ENCODE peak calls at places on chromosomes 12 and 14, in eight cellular contexts. Y is IMR-90, K is fibroblast of lung, M is Peyer's patch, R is AG09309, A is A549, E is heart right ventricle, C is retinal pigment epithelial cell. H is an unnamed sample.

GRCh38 chr14:96622926-96623325 is 120.7 kb downstream of the PAPOLA start:
- DNase-seq in Y (no peak), K (no peak), M (no peak), R (no peak), A (no peak), E (no peak), C (no peak), H (no peak)

GRCh38 chr14:97546491-97546890 is 749.3 kb downstream of the VRK1 start:
- DNase-seq in Y (no peak), K (no peak), M (no peak), R (no peak), A (no peak), E (no peak), C (no peak), H (no peak)

GRCh38 chr12:116454950-116455447 is 104.2 kb upstream of the MAP1LC3B2 start:
- DNase-seq in Y (peak), K (peak), M (no peak), R (peak), A (peak), E (no peak), C (peak), H (no peak)

GRCh38 chr14:28707814-28708213 is 58.8 kb upstream of the FOXG1 start:
- DNase-seq in Y (no peak), K (peak), M (no peak), R (no peak), A (no peak), E (no peak), C (peak), H (no peak)

GRCh38 chr12:5078423-5078822 is 34.7 kb downstream of the KCNA5 start:
- DNase-seq in Y (no peak), K (no peak), M (no peak), R (no peak), A (no peak), E (peak), C (no peak), H (no peak)

GRCh38 chr12:3253682-3254275 is 176.6 kb downstream of the TSPAN9 start:
- DNase-seq in Y (no peak), K (no peak), M (no peak), R (no peak), A (no peak), E (no peak), C (no peak), H (no peak)

GRCh38 chr12:55720894-55721444 is 776 bp downstream of the RDH5 start:
- DNase-seq in Y (peak), K (peak), M (no peak), R (peak), A (peak), E (no peak), C (no peak), H (peak)

GRCh38 chr12:59393506-59393905 is 202.3 kb upstream of the SLC16A7 start:
- DNase-seq in Y (no peak), K (no peak), M (no peak), R (no peak), A (no peak), E (no peak), C (no peak), H (no peak)

DNA sequence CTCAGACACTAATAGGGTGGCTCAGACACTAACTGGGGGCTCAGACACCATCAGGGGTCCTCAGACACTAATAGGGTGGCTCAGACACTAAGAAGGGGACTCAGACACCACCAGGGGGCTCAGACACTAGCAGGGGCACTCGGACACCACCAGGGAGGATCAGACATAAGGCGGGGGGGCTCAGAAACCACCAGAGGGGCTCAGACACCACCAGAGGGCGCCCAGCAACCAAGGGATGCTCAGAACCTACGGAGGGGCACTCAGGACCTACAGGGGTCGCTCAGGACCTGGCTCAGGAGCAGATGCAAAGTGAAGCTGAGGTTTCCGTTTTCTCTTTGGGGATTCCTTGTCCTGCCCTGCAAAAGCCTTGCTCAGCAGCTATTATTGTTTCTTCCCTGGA is 448.5 kb downstream of the TMEM121 start:
- DNase-seq in Y (no peak), K (no peak), M (peak), R (no peak), A (no peak), E (no peak), C (no peak), H (no peak)
- TF ChIP-seq CTCF in Y (no peak), K (no peak), M (peak), R (peak), A (peak), E (no peak), C (no peak), H (no peak)

GRCh38 chr12:54259194-54260011 is 20.5 kb downstream of the CBX5 start:
- DNase-seq in Y (peak), K (peak), M (peak), R (peak), A (peak), E (peak), C (peak), H (peak)
- H3K4me3 ChIP-seq in Y (peak), K (peak), M (no peak), R (peak), A (peak), E (peak), C (peak), H (peak)

DNA sequence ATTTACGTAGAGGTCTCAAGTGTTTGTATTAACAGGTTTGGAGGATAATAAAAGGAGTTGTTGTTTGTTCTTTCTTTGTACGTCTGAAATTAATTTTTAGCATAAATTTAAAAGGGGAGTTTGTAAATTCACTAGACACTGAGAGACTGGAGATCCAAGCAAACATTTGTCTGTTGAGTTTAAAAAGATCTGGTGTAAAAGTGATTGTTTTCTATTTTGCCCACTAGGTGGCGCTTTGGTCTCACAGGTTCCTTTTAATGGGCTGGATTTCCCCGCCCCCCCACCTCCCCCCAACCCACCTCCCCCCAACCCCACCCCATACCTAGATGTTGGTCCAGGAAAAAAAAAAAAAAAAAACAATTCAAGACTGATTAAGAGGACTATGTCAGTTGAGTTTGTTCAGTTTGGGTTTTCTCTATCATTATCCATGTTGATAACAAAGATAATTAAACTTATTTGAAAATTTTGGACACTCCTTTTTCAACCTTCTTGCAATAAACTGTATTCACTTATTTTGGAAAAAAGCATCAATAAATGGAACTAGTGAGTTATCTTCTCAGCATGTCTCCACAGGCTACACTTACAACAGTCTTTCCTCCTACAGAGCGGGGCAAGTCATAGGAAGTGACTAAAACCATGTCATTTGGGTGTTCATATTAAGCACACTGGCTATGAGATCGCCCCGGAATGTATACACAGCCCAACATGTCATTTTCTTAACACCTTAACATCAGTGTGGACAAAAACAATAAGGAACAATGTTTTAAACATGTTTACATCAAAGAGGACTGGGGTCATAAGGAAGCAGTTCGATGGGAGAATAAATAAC is 841.1 kb downstream of the NRXN3 start:
- DNase-seq in Y (peak), K (peak), M (no peak), R (no peak), A (peak), E (no peak), C (no peak), H (no peak)
- TF ChIP-seq CTCF in Y (peak), K (peak), M (no peak), R (peak), A (peak), E (peak), C (peak), H (peak)

GRCh38 chr14:99838555-99839193 is 45.5 kb downstream of the EML1 start:
- DNase-seq in Y (peak), K (peak), M (no peak), R (peak), A (no peak), E (no peak), C (peak), H (no peak)
- H3K4me3 ChIP-seq in Y (no peak), K (no peak), M (no peak), R (no peak), A (no peak), E (no peak), C (no peak), H (no peak)

GRCh38 chr14:83300454-83301064 is 1766.9 kb upstream of the SEL1L start:
- DNase-seq in Y (peak), K (peak), M (no peak), R (no peak), A (no peak), E (no peak), C (peak), H (no peak)
- TF ChIP-seq CTCF in Y (peak), K (peak), M (peak), R (peak), A (peak), E (peak), C (peak), H (peak)

DNA sequence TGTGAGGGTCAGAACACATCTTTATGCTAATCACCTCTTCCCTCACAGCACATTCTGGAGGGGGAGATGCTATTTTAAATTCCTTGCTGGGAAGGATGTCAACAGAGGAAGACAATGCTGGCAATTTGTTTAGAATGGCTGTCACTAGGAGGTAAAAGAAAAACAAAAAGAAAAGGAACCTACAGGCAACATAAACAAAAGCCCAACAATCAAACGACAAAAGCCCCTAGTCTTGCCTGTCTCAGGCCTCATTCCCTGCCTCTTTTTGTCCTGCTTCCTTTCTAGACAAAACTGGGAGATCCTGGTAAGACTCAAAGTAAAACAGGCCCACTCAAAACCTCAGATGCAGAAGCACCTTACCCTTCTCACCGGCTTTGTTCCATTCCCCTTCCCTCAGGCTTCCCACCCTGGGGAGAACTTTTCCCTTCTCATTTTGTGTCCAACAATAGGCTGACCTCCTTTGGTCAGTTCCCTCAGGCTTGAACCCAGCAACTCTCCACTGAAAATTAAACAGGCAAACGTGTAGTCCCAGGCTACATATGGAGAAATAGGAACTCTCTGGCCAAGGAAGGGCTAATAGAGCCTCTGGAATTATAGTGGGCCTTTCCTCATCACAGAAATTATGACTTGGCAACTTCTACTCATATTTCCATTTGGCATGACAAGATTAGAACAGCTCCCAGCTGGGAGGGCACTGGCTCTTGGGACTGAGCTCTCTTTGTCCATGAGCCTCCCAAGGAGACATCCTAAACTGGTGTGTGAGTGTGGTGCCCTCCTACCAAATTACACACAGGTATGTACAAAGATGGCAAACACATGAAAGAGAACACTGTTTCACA is 193.1 kb downstream of the MON2 start:
- DNase-seq in Y (no peak), K (no peak), M (no peak), R (no peak), A (no peak), E (no peak), C (no peak), H (no peak)
- H3K4me3 ChIP-seq in Y (no peak), K (no peak), M (no peak), R (no peak), A (no peak), E (no peak), C (no peak), H (no peak)

DNA sequence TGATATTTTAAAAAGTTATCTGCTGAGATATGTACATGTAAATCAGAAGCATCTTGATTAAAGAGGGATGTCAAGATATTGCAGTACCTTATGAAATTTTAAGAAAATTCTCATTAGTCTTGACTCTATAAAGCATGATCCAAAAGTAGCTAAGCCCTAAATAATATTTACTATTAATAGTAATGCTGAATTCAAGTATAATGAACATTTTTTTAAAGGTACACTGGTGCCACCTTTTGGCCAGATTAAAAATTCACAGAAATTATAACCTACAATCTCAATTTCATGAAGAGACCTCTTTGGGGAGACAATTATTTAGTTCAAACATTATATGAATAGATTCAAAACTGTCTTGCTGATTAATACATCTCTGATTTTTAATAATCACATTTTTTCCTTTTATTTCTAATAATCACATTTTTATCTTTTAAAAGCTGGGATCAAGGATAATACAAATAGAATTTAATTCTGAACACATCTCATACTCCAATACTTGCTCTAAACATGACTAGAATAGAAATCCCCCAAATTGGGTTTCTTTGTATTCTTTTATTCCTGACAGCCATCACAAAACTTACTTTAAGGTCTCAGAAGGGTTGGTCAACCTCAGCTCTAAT is 13.4 kb downstream of the AKAP5 start:
- DNase-seq in Y (peak), K (peak), M (no peak), R (no peak), A (peak), E (no peak), C (no peak), H (no peak)
- TF ChIP-seq CTCF in Y (peak), K (no peak), M (peak), R (no peak), A (peak), E (peak), C (peak), H (no peak)

GRCh38 chr12:124772467-124773170 is 91.0 kb downstream of the SCARB1 start:
- DNase-seq in Y (no peak), K (no peak), M (no peak), R (no peak), A (no peak), E (no peak), C (no peak), H (no peak)

GRCh38 chr12:124771462-124772361 is 92.0 kb downstream of the SCARB1 start:
- DNase-seq in Y (peak), K (peak), M (peak), R (no peak), A (peak), E (peak), C (no peak), H (peak)

GRCh38 chr12:124774462-124775167 is 89.0 kb downstream of the SCARB1 start:
- DNase-seq in Y (peak), K (peak), M (peak), R (peak), A (no peak), E (no peak), C (peak), H (peak)

GRCh38 chr12:124776126-124776513 is 87.5 kb downstream of the SCARB1 start:
- DNase-seq in Y (no peak), K (no peak), M (no peak), R (no peak), A (no peak), E (no peak), C (no peak), H (no peak)

DNA sequence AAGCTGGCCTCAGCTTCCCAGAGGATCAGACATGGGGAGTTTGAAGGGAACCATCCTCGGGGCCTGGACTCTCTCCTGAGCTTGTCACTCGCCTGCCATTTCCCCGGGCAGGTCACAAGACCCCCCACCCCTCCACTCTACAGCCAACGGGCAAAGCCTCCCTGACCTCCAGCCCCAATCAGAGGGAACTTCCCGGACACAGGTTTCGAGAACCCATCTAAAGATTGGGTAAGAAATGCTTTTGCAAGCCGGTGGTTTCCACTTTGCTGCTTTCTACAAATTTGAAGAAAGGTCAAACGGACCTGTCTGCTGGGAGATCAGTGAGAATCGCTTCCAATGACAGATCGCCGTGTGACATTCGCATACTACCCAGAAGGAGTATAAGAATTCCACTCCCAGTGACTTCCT is 89.6 kb downstream of the SCARB1 start:
- DNase-seq in Y (no peak), K (no peak), M (peak), R (no peak), A (no peak), E (no peak), C (no peak), H (no peak)
- H3K4me3 ChIP-seq in Y (no peak), K (peak), M (peak), R (peak), A (no peak), E (peak), C (no peak), H (no peak)